ENCODE peak calls at places on chromosomes 2 and 18, in nine cellular contexts. V is astrocyte of the spinal cord; S is lower lobe of right lung; T is AML-193; D is C1 segment of cervical spinal cord; Q is stimulated activated CD4-positive, alpha-beta T cell treated with anti-CD3 and anti-CD28 coated beads, Interleukin-2, amount 100 ng/mL, for 48 hours; O is effector memory CD4-positive, alpha-beta T cell; U is lung; P is CD4-positive, alpha-beta memory T cell. K is an unnamed sample.

GRCh38 chr18:54358495-54358793 is 738 bp downstream of the C18orf54 start:
- DNase-seq in D (no peak), Q (no peak), S (no peak), P (no peak), O (no peak), U (no peak), T (no peak), V (peak; percentile 35), K (no peak)

GRCh38 chr2:63721082-63721424 is 120.6 kb upstream of the UGP2 start:
- DNase-seq in Q (no peak), U (no peak), T (no peak), V (no peak), O (no peak), D (no peak), S (no peak), P (no peak), K (no peak)

GRCh38 chr2:136693966-136694365 is 71.4 kb upstream of the THSD7B start:
- DNase-seq in S (no peak), Q (no peak), T (no peak), O (no peak), P (no peak), V (no peak), U (no peak), D (no peak), K (no peak)

GRCh38 chr18:12038082-12038660 is 55.5 kb upstream of the ANKRD62 start:
- DNase-seq in O (no peak), V (no peak), D (no peak), Q (peak; percentile 37), U (no peak), T (no peak), S (no peak), P (no peak), K (no peak)

GRCh38 chr18:76265375-76266225 is 229.4 kb downstream of the ZNF516 start:
- DNase-seq in Q (no peak), P (no peak), V (peak; percentile 17), D (no peak), U (no peak), S (peak; percentile 53), T (no peak), O (no peak), K (no peak)

GRCh38 chr2:208222351-208222750 is 32.5 kb downstream of the IDH1 start:
- DNase-seq in V (no peak), T (no peak), U (no peak), D (no peak), S (no peak), P (no peak), Q (no peak), O (no peak), K (no peak)

GRCh38 chr2:28583899-28584553 is 88.2 kb downstream of the PLB1 start:
- DNase-seq in Q (peak; percentile 66), P (no peak), V (peak; percentile 96), U (peak; percentile 56), S (no peak), T (peak; percentile 43), O (peak; percentile 4), D (no peak), K (no peak)

GRCh38 chr2:112181571-112182290 is 43.5 kb downstream of the FBLN7 start:
- DNase-seq in T (no peak), P (peak; percentile 79), Q (peak; percentile 67), U (no peak), S (no peak), V (no peak), O (peak; percentile 61), D (no peak), K (no peak)

GRCh38 chr18:24488824-24489493 is 28.5 kb downstream of the HRH4 start:
- DNase-seq in Q (no peak), D (no peak), T (peak; percentile 26), O (no peak), S (no peak), P (peak; percentile 53), V (peak; percentile 51), U (no peak), K (peak; percentile 43)

GRCh38 chr2:238796223-238796885 is 51.5 kb upstream of the TWIST2 start:
- DNase-seq in Q (no peak), V (no peak), O (no peak), S (no peak), P (no peak), U (no peak), D (no peak), T (no peak), K (no peak)

GRCh38 chr18:34493566-34494358 is 216.3 kb upstream of the DTNA start:
- DNase-seq in P (no peak), D (peak; percentile 52), T (no peak), Q (no peak), S (peak; percentile 52), O (no peak), V (peak; percentile 15), U (no peak), K (peak; percentile 39)

GRCh38 chr2:63544017-63544627 is 44.2 kb downstream of the WDPCP start:
- DNase-seq in T (peak; percentile 44), Q (no peak), U (no peak), S (no peak), V (peak; percentile 32), D (no peak), O (no peak), P (no peak), K (no peak)

GRCh38 chr2:96962567-96963203 is 23.7 kb downstream of the FAM178B start:
- DNase-seq in P (peak; percentile 96), V (no peak), T (peak; percentile 47), D (no peak), Q (peak; percentile 43), U (no peak), O (peak; percentile 83), S (no peak), K (no peak)

GRCh38 chr2:241868661-241869081 is 858 bp upstream of the RTP5 start:
- DNase-seq in Q (no peak), S (no peak), D (no peak), T (no peak), O (no peak), U (no peak), P (peak; percentile 35), V (no peak), K (no peak)

GRCh38 chr2:207012461-207012860 is 73.1 kb downstream of the CPO start:
- DNase-seq in P (no peak), S (no peak), U (no peak), O (no peak), V (no peak), Q (no peak), T (no peak), D (no peak), K (no peak)

GRCh38 chr2:64192080-64192479 is 47.9 kb upstream of the PELI1 start:
- DNase-seq in V (no peak), S (no peak), Q (no peak), O (no peak), P (no peak), D (no peak), U (no peak), T (peak; percentile 85), K (no peak)

GRCh38 chr2:13770279-13770678 is 862.2 kb upstream of the LRATD1 start:
- DNase-seq in T (no peak), S (no peak), V (no peak), P (no peak), O (no peak), Q (no peak), D (no peak), U (no peak), K (no peak)

GRCh38 chr2:1990724-1991123 is 246.4 kb upstream of the PXDN start:
- DNase-seq in U (no peak), S (no peak), D (peak; percentile 65), Q (no peak), O (no peak), V (peak; percentile 57), T (no peak), P (no peak), K (peak; percentile 1)

GRCh38 chr2:118056165-118056534 is 32.1 kb upstream of the INSIG2 start:
- DNase-seq in D (peak; percentile 10), O (no peak), P (no peak), U (no peak), V (no peak), Q (no peak), S (no peak), T (no peak), K (no peak)

GRCh38 chr2:45470531-45470930 is 140.5 kb downstream of the SRBD1 start:
- DNase-seq in Q (no peak), V (no peak), O (no peak), T (no peak), P (no peak), U (no peak), D (no peak), S (no peak), K (no peak)

GRCh38 chr2:46117379-46117778 is 179.8 kb upstream of the EPAS1 start:
- DNase-seq in T (no peak), Q (no peak), D (no peak), P (no peak), O (no peak), V (peak; percentile 79), S (no peak), U (no peak), K (no peak)

GRCh38 chr2:200735061-200735460 is 76.6 kb upstream of the BZW1 start:
- DNase-seq in P (no peak), U (no peak), Q (peak; percentile 28), S (no peak), O (no peak), D (peak; percentile 5), V (no peak), T (no peak), K (no peak)

GRCh38 chr2:240132651-240132980 is 3.5 kb downstream of the COPS9 start:
- DNase-seq in D (peak; percentile 62), S (no peak), U (no peak), T (no peak), O (no peak), V (no peak), Q (no peak), P (no peak), K (no peak)

GRCh38 chr2:46575467-46575866 is 96.1 kb downstream of the TMEM247 start:
- DNase-seq in U (no peak), V (no peak), Q (no peak), T (no peak), S (no peak), P (no peak), O (no peak), D (no peak), K (no peak)

GRCh38 chr2:120820263-120820884 is 84.7 kb downstream of the GLI2 start:
- DNase-seq in P (no peak), S (no peak), Q (no peak), O (no peak), D (no peak), T (no peak), U (no peak), V (peak; percentile 78), K (no peak)

GRCh38 chr2:25279091-25279651 is 62.6 kb downstream of the DNMT3A start:
- DNase-seq in U (peak; percentile 67), T (peak; percentile 83), P (no peak), Q (no peak), O (no peak), D (peak; percentile 61), S (peak; percentile 82), V (no peak), K (no peak)

GRCh38 chr2:173034143-173034542 is 41.5 kb upstream of the MAP3K20 start:
- DNase-seq in U (no peak), V (no peak), O (no peak), S (no peak), P (no peak), D (no peak), Q (no peak), T (no peak), K (no peak)

GRCh38 chr2:190121971-190122370 is 59.4 kb upstream of the MSTN start:
- DNase-seq in Q (no peak), O (no peak), P (no peak), S (no peak), U (no peak), D (no peak), T (no peak), V (peak; percentile 42), K (no peak)

GRCh38 chr2:72367530-72368225 is 220.0 kb upstream of the CYP26B1 start:
- DNase-seq in P (no peak), D (no peak), V (peak; percentile 75), U (peak; percentile 50), Q (no peak), T (peak; percentile 7), O (no peak), S (peak; percentile 58), K (peak; percentile 6)

GRCh38 chr2:38933653-38934052 is 44.0 kb downstream of the ARHGEF33 start:
- DNase-seq in O (no peak), U (no peak), Q (no peak), P (no peak), V (no peak), D (no peak), S (no peak), T (no peak), K (no peak)

GRCh38 chr18:71784777-71785176 is 759.4 kb downstream of the CBLN2 start:
- DNase-seq in P (no peak), T (peak; percentile 30), Q (peak; percentile 5), U (no peak), O (no peak), D (no peak), V (no peak), S (no peak), K (no peak)